ENCODE peak calls at places on chromosome 13, in five cellular contexts. J, H, E, W and U are unnamed samples.
A peak's percentile ranks its signal among the peaks of the same experiment; 100 is the strongest.

GRCh38 chr13:47680752-47681151 is 320.3 kb downstream of the SUCLA2 start:
- DNase-seq in J (no peak), H (no peak), E (peak; percentile 63), W (peak; percentile 50), U (peak; percentile 7)

GRCh38 chr13:40665754-40666057 is 735 bp downstream of the FOXO1 start:
- DNase-seq in J (no peak), H (no peak), E (peak; percentile 47), W (peak; percentile 23), U (no peak)

GRCh38 chr13:113192902-113193301 is 15.6 kb downstream of the PCID2 start:
- DNase-seq in J (no peak), H (no peak), E (peak; percentile 40), W (peak; percentile 77), U (peak; percentile 81)

GRCh38 chr13:100875392-100876043 is 200.9 kb upstream of the TMTC4 start:
- DNase-seq in J (no peak), H (no peak), E (peak; percentile 97), W (peak; percentile 91), U (peak; percentile 76)

GRCh38 chr13:67076378-67076777 is 153.8 kb downstream of the PCDH9 start:
- DNase-seq in J (no peak), H (no peak), E (peak; percentile 62), W (no peak), U (no peak)

GRCh38 chr13:94416454-94417080 is 62.9 kb downstream of the DCT start:
- DNase-seq in J (no peak), H (no peak), E (peak; percentile 39), W (no peak), U (no peak)

GRCh38 chr13:23871616-23872220 is 17.5 kb downstream of the MIPEP start:
- DNase-seq in J (no peak), H (no peak), E (peak; percentile 40), W (peak; percentile 60), U (peak; percentile 46)

GRCh38 chr13:21637296-21637695 is 33.3 kb upstream of the MICU2 start:
- DNase-seq in J (no peak), H (peak; percentile 82), E (peak; percentile 77), W (no peak), U (peak; percentile 52)

GRCh38 chr13:95536629-95537241 is 15.8 kb upstream of the CLDN10 start:
- DNase-seq in J (no peak), H (no peak), E (no peak), W (peak; percentile 34), U (peak; percentile 2)

GRCh38 chr13:83281666-83282065 is 600.6 kb downstream of the SLITRK1 start:
- DNase-seq in J (no peak), H (no peak), E (no peak), W (peak; percentile 22), U (no peak)

GRCh38 chr13:97460004-97460756 is 26.2 kb downstream of the RAP2A start:
- DNase-seq in J (no peak), H (peak; percentile 12), E (peak; percentile 12), W (peak; percentile 25), U (no peak)

GRCh38 chr13:24683833-24684599 is 3.8 kb downstream of the ATP12A start:
- DNase-seq in J (peak; percentile 48), H (peak; percentile 79), E (no peak), W (peak; percentile 23), U (no peak)

GRCh38 chr13:24529478-24529877 is 16.9 kb upstream of the PARP4 start:
- DNase-seq in J (no peak), H (no peak), E (no peak), W (no peak), U (no peak)

GRCh38 chr13:112730157-112730671 is 40.4 kb downstream of the ATP11A start:
- DNase-seq in J (peak; percentile 43), H (no peak), E (no peak), W (no peak), U (no peak)

GRCh38 chr13:101880581-101880980 is 428.1 kb downstream of the ITGBL1 start:
- DNase-seq in J (no peak), H (no peak), E (no peak), W (no peak), U (no peak)

GRCh38 chr13:98462241-98462882 is 114.5 kb downstream of the STK24 start:
- DNase-seq in J (no peak), H (no peak), E (no peak), W (no peak), U (no peak)

GRCh38 chr13:21733475-21734311 is 62.8 kb downstream of the FGF9 start:
- DNase-seq in J (no peak), H (no peak), E (peak; percentile 1), W (no peak), U (no peak)

GRCh38 chr13:101390461-101390860 is 25.8 kb downstream of the NALCN start:
- DNase-seq in J (no peak), H (no peak), E (peak; percentile 74), W (peak; percentile 55), U (peak; percentile 48)

GRCh38 chr13:99996177-99996705 is 14.7 kb downstream of the ZIC2 start:
- DNase-seq in J (no peak), H (no peak), E (no peak), W (no peak), U (no peak)

DNA sequence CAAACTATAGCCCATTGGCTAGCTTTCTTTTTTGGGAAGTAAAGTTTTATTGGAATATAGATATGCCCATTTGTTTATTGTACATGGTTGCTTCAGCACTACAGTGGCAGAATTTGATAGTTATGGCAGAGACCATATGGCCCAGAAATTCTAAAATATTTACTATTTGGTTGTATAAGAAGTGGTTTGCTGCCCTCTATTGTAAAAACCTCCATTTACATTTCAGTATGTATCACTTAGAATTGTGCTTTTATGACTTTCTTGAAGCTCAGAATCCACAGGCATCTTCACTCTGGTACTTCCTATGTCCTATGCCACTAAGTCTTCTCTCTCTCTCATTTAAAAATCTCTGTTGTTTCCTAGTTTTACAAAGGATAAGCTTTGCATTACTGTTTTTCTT is 37.7 kb downstream of the DLEU7 start:
- DNase-seq in J (no peak), H (no peak), E (peak; percentile 13), W (peak; percentile 24), U (no peak)
- TF ChIP-seq CTCF in J (no peak), H (no peak), E (no peak), W (peak; percentile 29), U (peak; percentile 46)

GRCh38 chr13:59976856-59977255 is 186.9 kb downstream of the DIAPH3 start:
- DNase-seq in J (no peak), H (no peak), E (no peak), W (no peak), U (no peak)

GRCh38 chr13:59970847-59971246 is 192.9 kb downstream of the DIAPH3 start:
- DNase-seq in J (no peak), H (no peak), E (no peak), W (no peak), U (no peak)

GRCh38 chr13:59978862-59979261 is 184.9 kb downstream of the DIAPH3 start:
- DNase-seq in J (no peak), H (no peak), E (no peak), W (no peak), U (no peak)

GRCh38 chr13:59979589-59979988 is 184.1 kb downstream of the DIAPH3 start:
- DNase-seq in J (no peak), H (no peak), E (no peak), W (no peak), U (no peak)

GRCh38 chr13:59975807-59976445 is 187.8 kb downstream of the DIAPH3 start:
- DNase-seq in J (no peak), H (no peak), E (no peak), W (no peak), U (no peak)
- TF ChIP-seq CTCF in J (no peak), H (no peak), E (no peak), W (no peak), U (no peak)

GRCh38 chr13:29589967-29590366 is 5.5 kb downstream of the SLC7A1 start:
- DNase-seq in J (no peak), H (no peak), E (no peak), W (no peak), U (no peak)
- TF ChIP-seq CTCF in J (no peak), H (no peak), E (peak; percentile 13), W (peak; percentile 12), U (peak; percentile 55)

GRCh38 chr13:59445812-59446211 is 717.9 kb downstream of the DIAPH3 start:
- DNase-seq in J (no peak), H (no peak), E (no peak), W (no peak), U (no peak)
- TF ChIP-seq CTCF in J (no peak), H (no peak), E (no peak), W (no peak), U (no peak)

GRCh38 chr13:27132538-27132937 is 39.1 kb downstream of the USP12 start:
- DNase-seq in J (no peak), H (no peak), E (no peak), W (no peak), U (no peak)
- TF ChIP-seq CTCF in J (no peak), H (no peak), E (no peak), W (no peak), U (no peak)

GRCh38 chr13:45362939-45363338 is 22.0 kb upstream of the TPT1 start:
- DNase-seq in J (no peak), H (no peak), E (no peak), W (no peak), U (no peak)
- TF ChIP-seq CTCF in J (no peak), H (no peak), E (no peak), W (no peak), U (peak; percentile 50)

DNA sequence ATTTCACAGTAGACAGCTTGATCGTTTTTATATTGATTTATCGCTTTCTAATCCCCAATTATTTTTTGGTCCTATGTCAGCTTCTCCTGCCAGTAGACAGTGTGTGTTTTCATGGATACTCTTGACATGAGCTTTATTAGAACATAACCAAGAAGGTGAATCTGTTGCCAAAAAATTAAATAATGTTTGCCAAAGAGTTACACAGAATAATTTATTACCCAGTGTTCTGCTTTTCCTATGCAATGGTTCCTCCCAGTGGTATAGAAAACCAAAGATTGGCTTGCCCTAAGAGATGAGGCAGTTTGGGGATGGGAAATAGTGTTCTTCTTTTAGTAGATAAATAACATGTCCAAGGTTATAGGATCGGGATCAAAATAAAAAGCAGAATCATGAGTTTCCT is 8.5 kb upstream of the FRY start:
- DNase-seq in J (no peak), H (no peak), E (no peak), W (no peak), U (no peak)
- TF ChIP-seq CTCF in J (no peak), H (no peak), E (no peak), W (no peak), U (no peak)

GRCh38 chr13:110957181-110957884 is 42.5 kb upstream of the ANKRD10 start:
- DNase-seq in J (no peak), H (no peak), E (no peak), W (no peak), U (peak; percentile 29)
- TF ChIP-seq CTCF in J (no peak), H (no peak), E (peak; percentile 29), W (peak; percentile 14), U (peak; percentile 66)

DNA sequence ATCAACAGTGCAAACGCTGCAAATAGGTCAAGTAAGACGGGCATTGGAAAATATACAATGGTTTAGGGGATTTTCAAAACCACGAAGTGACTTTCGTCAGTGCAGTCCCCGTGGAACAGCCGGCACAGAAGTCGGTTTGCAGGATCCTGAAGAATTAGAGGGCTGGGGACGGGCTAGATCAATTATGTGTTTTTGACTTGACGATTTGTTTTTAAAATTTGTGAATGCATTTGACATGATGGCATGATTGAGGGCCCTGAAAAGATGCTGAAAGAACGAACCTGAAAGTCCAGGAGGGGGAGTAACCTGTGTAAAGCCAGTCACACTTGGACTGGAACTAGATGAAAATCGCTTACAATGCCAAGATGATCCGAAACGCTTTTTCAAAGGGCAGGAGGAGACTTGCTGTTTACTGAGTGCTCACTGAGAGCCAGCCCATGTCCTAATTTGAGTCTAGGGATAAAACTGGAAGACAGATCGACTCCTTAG is 8.9 kb upstream of the DGKH start:
- DNase-seq in J (no peak), H (no peak), E (no peak), W (no peak), U (no peak)
- TF ChIP-seq CTCF in J (no peak), H (no peak), E (no peak), W (no peak), U (no peak)